ENCODE peak calls at places on chromosomes 1 and 21, in four cellular contexts. H, J, K and Y are unnamed samples.

GRCh38 chr1:32240140-32240951 is 6.7 kb upstream of the FAM167B start:
- DNase-seq in H (peak; percentile 39), J (peak; percentile 91), K (peak; percentile 96), Y (peak; percentile 97)

GRCh38 chr1:67676946-67677345 is 8.1 kb upstream of the GADD45A start:
- DNase-seq in H (no peak), J (no peak), K (no peak), Y (no peak)

GRCh38 chr1:176643536-176643935 is 180.6 kb downstream of the PAPPA2 start:
- DNase-seq in H (peak; percentile 18), J (no peak), K (no peak), Y (no peak)

GRCh38 chr1:234617986-234618725 is 8.2 kb upstream of the IRF2BP2 start:
- DNase-seq in H (peak; percentile 85), J (peak; percentile 62), K (no peak), Y (no peak)

GRCh38 chr1:88731475-88731874 is 47.4 kb downstream of the PKN2 start:
- DNase-seq in H (peak; percentile 97), J (no peak), K (no peak), Y (no peak)

GRCh38 chr1:204863730-204864129 is 6.9 kb upstream of the NFASC start:
- DNase-seq in H (no peak), J (no peak), K (no peak), Y (no peak)

GRCh38 chr1:188669715-188670114 is 1807.9 kb downstream of the BRINP3 start:
- DNase-seq in H (peak; percentile 73), J (no peak), K (no peak), Y (no peak)

GRCh38 chr1:35345439-35345981 is 77.0 kb downstream of the ZMYM4 start:
- DNase-seq in H (peak; percentile 40), J (peak; percentile 44), K (no peak), Y (peak; percentile 50)

GRCh38 chr1:109365642-109366204 is 32.0 kb downstream of the SORT1 start:
- DNase-seq in H (no peak), J (no peak), K (no peak), Y (no peak)

GRCh38 chr1:1307261-1307907 is 346 bp downstream of the ACAP3 start:
- DNase-seq in H (no peak), J (no peak), K (no peak), Y (no peak)

GRCh38 chr1:226632922-226633351 is 84.4 kb downstream of the STUM start:
- DNase-seq in H (no peak), J (no peak), K (no peak), Y (no peak)

GRCh38 chr1:21518774-21519455 is 9.7 kb downstream of the ALPL start:
- DNase-seq in H (no peak), J (no peak), K (no peak), Y (peak; percentile 64)

GRCh38 chr1:99560192-99561040 is 85.5 kb upstream of the PALMD start:
- DNase-seq in H (no peak), J (peak; percentile 70), K (no peak), Y (no peak)

GRCh38 chr1:153403421-153404085 is 12.7 kb upstream of the S100A8 start:
- DNase-seq in H (no peak), J (no peak), K (peak; percentile 28), Y (peak; percentile 14)

GRCh38 chr1:211579434-211580302 is 707 bp upstream of the SLC30A1 start:
- DNase-seq in H (peak; percentile 23), J (peak; percentile 91), K (no peak), Y (peak; percentile 85)

GRCh38 chr1:160091666-160092223 is 6.7 kb downstream of the IGSF8 start:
- DNase-seq in H (no peak), J (no peak), K (no peak), Y (no peak)

GRCh38 chr1:24483441-24483840 is 19.2 kb upstream of the RCAN3 start:
- DNase-seq in H (no peak), J (no peak), K (no peak), Y (no peak)

GRCh38 chr1:54016343-54017282 is 1.4 kb downstream of the LDLRAD1 start:
- DNase-seq in H (peak; percentile 20), J (peak; percentile 87), K (peak; percentile 41), Y (no peak)

GRCh38 chr1:50218344-50218743 is 109.6 kb downstream of the ELAVL4 start:
- DNase-seq in H (no peak), J (no peak), K (no peak), Y (no peak)

GRCh38 chr21:38769253-38769780 is 36.4 kb upstream of the ETS2 start:
- DNase-seq in H (peak; percentile 94), J (no peak), K (no peak), Y (no peak)

GRCh38 chr1:171219751-171220385 is 28.4 kb upstream of the FMO1 start:
- DNase-seq in H (peak; percentile 89), J (peak; percentile 95), K (no peak), Y (peak; percentile 71)

GRCh38 chr1:203473281-203473680 is 2.3 kb upstream of the PRELP start:
- DNase-seq in H (no peak), J (no peak), K (no peak), Y (no peak)

GRCh38 chr1:31811605-31812004 is 4.2 kb downstream of the SPOCD1 start:
- DNase-seq in H (peak; percentile 78), J (peak; percentile 92), K (no peak), Y (peak; percentile 71)

GRCh38 chr1:38938722-38939260 is 2.8 kb downstream of the RHBDL2 start:
- DNase-seq in H (no peak), J (no peak), K (no peak), Y (no peak)

GRCh38 chr1:172813330-172813729 is 154.4 kb downstream of the FASLG start:
- DNase-seq in H (no peak), J (no peak), K (no peak), Y (no peak)

GRCh38 chr1:48099011-48099550 is 101.9 kb upstream of the TRABD2B start:
- DNase-seq in H (no peak), J (no peak), K (no peak), Y (no peak)

GRCh38 chr1:237911911-237912310 is 21.2 kb upstream of the ZP4 start:
- DNase-seq in H (peak; percentile 17), J (no peak), K (no peak), Y (no peak)

GRCh38 chr1:109399326-109399957 is 1.7 kb upstream of the SORT1 start:
- DNase-seq in H (peak; percentile 59), J (peak; percentile 57), K (no peak), Y (no peak)

GRCh38 chr1:230356190-230356589 is 69.9 kb downstream of the PGBD5 start:
- DNase-seq in H (no peak), J (no peak), K (no peak), Y (no peak)

GRCh38 chr1:230355128-230355527 is 71.0 kb downstream of the PGBD5 start:
- DNase-seq in H (no peak), J (no peak), K (no peak), Y (no peak)

GRCh38 chr1:230356869-230357778 is 69.0 kb downstream of the PGBD5 start:
- DNase-seq in H (no peak), J (no peak), K (no peak), Y (no peak)

GRCh38 chr1:230354005-230354404 is 72.1 kb downstream of the PGBD5 start:
- DNase-seq in H (no peak), J (no peak), K (no peak), Y (no peak)

GRCh38 chr1:230355594-230355993 is 70.5 kb downstream of the PGBD5 start:
- DNase-seq in H (no peak), J (no peak), K (no peak), Y (no peak)
- H4K5ac ChIP-seq in H (no peak overlapping the region), J (no peak overlapping the region), K (no peak overlapping the region), Y (no peak overlapping the region)

GRCh38 chr1:72280714-72281113 is 1.6 kb downstream of the NEGR1 start:
- DNase-seq in H (no peak), J (no peak), K (no peak), Y (no peak)

GRCh38 chr1:72281144-72281543 is 1.2 kb downstream of the NEGR1 start:
- DNase-seq in H (peak; percentile 4), J (no peak), K (no peak), Y (no peak)

GRCh38 chr1:72278461-72278860 is 3.9 kb downstream of the NEGR1 start:
- DNase-seq in H (no peak), J (no peak), K (no peak), Y (no peak)

GRCh38 chr1:72281637-72282270 is 585 bp downstream of the NEGR1 start:
- DNase-seq in H (peak; percentile 2), J (no peak), K (no peak), Y (no peak)

GRCh38 chr1:72280131-72280530 is 2.2 kb downstream of the NEGR1 start:
- DNase-seq in H (no peak), J (no peak), K (no peak), Y (no peak)
- H4K5ac ChIP-seq in H (no peak overlapping the region), J (no peak overlapping the region), K (no peak overlapping the region), Y (no peak overlapping the region)

DNA sequence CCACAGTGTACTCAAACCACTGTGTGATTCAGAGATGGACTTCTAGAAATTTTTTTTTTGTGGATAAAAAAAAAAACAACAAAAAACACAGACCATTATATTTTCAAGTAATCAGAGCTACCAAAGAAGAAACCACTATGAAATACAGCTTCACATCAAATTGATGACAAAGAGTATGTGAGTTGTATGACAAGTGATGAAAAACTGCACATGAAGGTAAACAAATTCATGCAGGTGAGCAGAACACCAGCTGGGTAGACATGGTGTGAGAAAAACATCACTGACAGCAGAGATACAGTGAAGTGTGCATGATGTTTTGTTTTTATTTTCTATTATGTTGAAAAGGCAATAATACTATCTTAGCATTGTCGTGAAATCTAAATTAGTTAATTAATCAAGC is 8.0 kb upstream of the PTPRC start:
- DNase-seq in H (no peak), J (no peak), K (no peak), Y (no peak)
- H4K5ac ChIP-seq in H (no peak overlapping the region), J (no peak overlapping the region), K (no peak overlapping the region), Y (no peak overlapping the region)

GRCh38 chr21:44925027-44925755 is 4.5 kb upstream of the ITGB2 start:
- DNase-seq in H (peak; percentile 64), J (no peak), K (no peak), Y (no peak)
- H4K5ac ChIP-seq in H (no peak overlapping the region), J (no peak overlapping the region), K (no peak overlapping the region), Y (no peak overlapping the region)

GRCh38 chr1:43818691-43819090 is 111.4 kb downstream of the ST3GAL3 start:
- DNase-seq in H (no peak), J (no peak), K (no peak), Y (no peak)
- H4K5ac ChIP-seq in H (no peak overlapping the region), J (no peak overlapping the region), K (no peak overlapping the region), Y (no peak overlapping the region)

GRCh38 chr1:75273110-75273509 is 138.9 kb downstream of the LHX8 start:
- DNase-seq in H (no peak), J (no peak), K (no peak), Y (no peak)

GRCh38 chr1:75275107-75275506 is 140.9 kb downstream of the LHX8 start:
- DNase-seq in H (no peak), J (no peak), K (no peak), Y (no peak)

DNA sequence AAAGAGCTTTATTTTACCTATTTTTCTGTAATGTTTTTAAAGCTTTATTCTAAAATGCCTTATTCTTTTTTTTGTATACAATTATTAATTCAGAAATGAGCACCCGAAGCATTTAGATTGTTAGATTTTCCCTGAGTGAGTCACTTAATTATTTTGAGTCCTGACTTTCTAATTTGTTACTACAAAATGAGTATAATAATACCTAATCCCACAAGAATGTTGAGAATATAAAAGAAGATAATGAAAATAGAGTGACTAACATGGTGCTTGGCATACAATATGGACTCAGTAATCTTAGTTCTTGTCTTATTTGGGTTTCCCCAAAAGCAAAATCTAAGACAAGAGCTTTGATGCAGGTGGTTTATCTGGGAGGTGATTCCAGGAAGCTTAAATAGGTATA is 142.2 kb downstream of the LHX8 start:
- DNase-seq in H (no peak), J (no peak), K (no peak), Y (no peak)
- H4K5ac ChIP-seq in H (no peak overlapping the region), J (no peak overlapping the region), K (no peak overlapping the region), Y (no peak overlapping the region)